ENCODE peak calls at places on chromosomes 6 and 20, in six cellular contexts. One of them, this sample, is unnamed.

GRCh38 chr6:33905081-33905609 is 101.3 kb upstream of the MLN start:
- DNase-seq in PC-9: no peak
- DNase-seq in effector memory CD4-positive, alpha-beta T cell: peak; percentile 34
- DNase-seq in small intestine: peak; percentile 53
- DNase-seq in HAP-1: no peak
- DNase-seq in neural progenitor cell: no peak
- DNase-seq in this sample: peak; percentile 45

GRCh38 chr6:111764238-111765182 is 108.7 kb downstream of the FYN start:
- DNase-seq in small intestine: peak; percentile 71
- DNase-seq in PC-9: no peak
- DNase-seq in neural progenitor cell: peak; percentile 56
- DNase-seq in effector memory CD4-positive, alpha-beta T cell: peak; percentile 53
- DNase-seq in HAP-1: no peak
- DNase-seq in this sample: peak; percentile 74

GRCh38 chr6:8278562-8278961 is 156.8 kb downstream of the SLC35B3 start:
- DNase-seq in small intestine: no peak
- DNase-seq in HAP-1: no peak
- DNase-seq in neural progenitor cell: no peak
- DNase-seq in effector memory CD4-positive, alpha-beta T cell: no peak
- DNase-seq in PC-9: no peak
- DNase-seq in this sample: no peak

GRCh38 chr6:117432273-117432672 is 6.5 kb upstream of the ROS1 start:
- DNase-seq in neural progenitor cell: no peak
- DNase-seq in HAP-1: no peak
- DNase-seq in effector memory CD4-positive, alpha-beta T cell: no peak
- DNase-seq in small intestine: no peak
- DNase-seq in PC-9: no peak
- DNase-seq in this sample: no peak

GRCh38 chr6:71721642-71722041 is 164.7 kb upstream of the RIMS1 start:
- DNase-seq in HAP-1: no peak
- DNase-seq in small intestine: no peak
- DNase-seq in neural progenitor cell: no peak
- DNase-seq in PC-9: no peak
- DNase-seq in effector memory CD4-positive, alpha-beta T cell: no peak
- DNase-seq in this sample: no peak

GRCh38 chr6:24910331-24910849 is 25.4 kb downstream of the RIPOR2 start:
- DNase-seq in small intestine: no peak
- DNase-seq in HAP-1: no peak
- DNase-seq in neural progenitor cell: peak; percentile 45
- DNase-seq in effector memory CD4-positive, alpha-beta T cell: no peak
- DNase-seq in PC-9: no peak
- DNase-seq in this sample: peak; percentile 52

GRCh38 chr20:40941023-40941655 is 87.5 kb upstream of the TOP1 start:
- DNase-seq in small intestine: no peak
- DNase-seq in HAP-1: no peak
- DNase-seq in neural progenitor cell: no peak
- DNase-seq in effector memory CD4-positive, alpha-beta T cell: no peak
- DNase-seq in PC-9: no peak
- DNase-seq in this sample: no peak

GRCh38 chr20:51760905-51761544 is 7.2 kb downstream of the ATP9A start:
- DNase-seq in PC-9: no peak
- DNase-seq in neural progenitor cell: peak; percentile 23
- DNase-seq in effector memory CD4-positive, alpha-beta T cell: no peak
- DNase-seq in HAP-1: peak; percentile 56
- DNase-seq in small intestine: peak; percentile 57
- DNase-seq in this sample: no peak

GRCh38 chr6:150118208-150118607 is 24.6 kb upstream of the PPP1R14C start:
- DNase-seq in PC-9: no peak
- DNase-seq in small intestine: no peak
- DNase-seq in HAP-1: no peak
- DNase-seq in neural progenitor cell: peak; percentile 8
- DNase-seq in effector memory CD4-positive, alpha-beta T cell: no peak
- DNase-seq in this sample: no peak

GRCh38 chr20:32977281-32978008 is 26.8 kb downstream of the SUN5 start:
- DNase-seq in HAP-1: no peak
- DNase-seq in PC-9: no peak
- DNase-seq in neural progenitor cell: no peak
- DNase-seq in small intestine: no peak
- DNase-seq in effector memory CD4-positive, alpha-beta T cell: no peak
- DNase-seq in this sample: no peak

GRCh38 chr20:25421107-25421506 is 13.6 kb downstream of the GINS1 start:
- DNase-seq in effector memory CD4-positive, alpha-beta T cell: no peak
- DNase-seq in PC-9: no peak
- DNase-seq in neural progenitor cell: no peak
- DNase-seq in HAP-1: no peak
- DNase-seq in small intestine: no peak
- DNase-seq in this sample: no peak

GRCh38 chr20:43397147-43397546 is 60.5 kb upstream of the SRSF6 start:
- DNase-seq in PC-9: no peak
- DNase-seq in small intestine: no peak
- DNase-seq in HAP-1: no peak
- DNase-seq in neural progenitor cell: no peak
- DNase-seq in effector memory CD4-positive, alpha-beta T cell: no peak
- DNase-seq in this sample: no peak

GRCh38 chr6:107655245-107655644 is 165.3 kb downstream of the SOBP start:
- DNase-seq in small intestine: no peak
- DNase-seq in HAP-1: peak; percentile 42
- DNase-seq in neural progenitor cell: peak; percentile 83
- DNase-seq in effector memory CD4-positive, alpha-beta T cell: no peak
- DNase-seq in PC-9: no peak
- DNase-seq in this sample: no peak

GRCh38 chr6:132414332-132414731 is 13.1 kb upstream of the MOXD1 start:
- DNase-seq in HAP-1: no peak
- DNase-seq in PC-9: no peak
- DNase-seq in small intestine: no peak
- DNase-seq in neural progenitor cell: no peak
- DNase-seq in effector memory CD4-positive, alpha-beta T cell: no peak
- DNase-seq in this sample: no peak

GRCh38 chr20:32830437-32830836 is 10.7 kb downstream of the MAPRE1 start:
- DNase-seq in neural progenitor cell: no peak
- DNase-seq in HAP-1: no peak
- DNase-seq in effector memory CD4-positive, alpha-beta T cell: no peak
- DNase-seq in small intestine: peak; percentile 10
- DNase-seq in PC-9: no peak
- DNase-seq in this sample: no peak

GRCh38 chr20:33191484-33191883 is 23.5 kb downstream of the BPIFA2 start:
- DNase-seq in effector memory CD4-positive, alpha-beta T cell: no peak
- DNase-seq in small intestine: peak; percentile 1
- DNase-seq in HAP-1: no peak
- DNase-seq in neural progenitor cell: no peak
- DNase-seq in PC-9: no peak
- DNase-seq in this sample: no peak

GRCh38 chr20:31901615-31902014 is 31.2 kb downstream of the TTLL9 start:
- DNase-seq in neural progenitor cell: no peak
- DNase-seq in HAP-1: no peak
- DNase-seq in effector memory CD4-positive, alpha-beta T cell: no peak
- DNase-seq in small intestine: peak; percentile 2
- DNase-seq in PC-9: no peak
- DNase-seq in this sample: no peak

GRCh38 chr20:6058684-6059295 is 4.9 kb upstream of the LRRN4 start:
- DNase-seq in PC-9: no peak
- DNase-seq in neural progenitor cell: no peak
- DNase-seq in effector memory CD4-positive, alpha-beta T cell: no peak
- DNase-seq in small intestine: peak; percentile 22
- DNase-seq in HAP-1: no peak
- DNase-seq in this sample: no peak

GRCh38 chr20:59772931-59773913 is 160.2 kb downstream of the SYCP2 start:
- DNase-seq in neural progenitor cell: no peak
- DNase-seq in effector memory CD4-positive, alpha-beta T cell: no peak
- DNase-seq in HAP-1: no peak
- DNase-seq in small intestine: peak; percentile 81
- DNase-seq in PC-9: peak; percentile 48
- DNase-seq in this sample: no peak

GRCh38 chr6:149910721-149911151 is 12.2 kb downstream of the RAET1G start:
- DNase-seq in effector memory CD4-positive, alpha-beta T cell: no peak
- DNase-seq in small intestine: no peak
- DNase-seq in PC-9: no peak
- DNase-seq in neural progenitor cell: no peak
- DNase-seq in HAP-1: no peak
- DNase-seq in this sample: no peak

GRCh38 chr6:4732691-4733315 is 43.4 kb upstream of the CDYL start:
- DNase-seq in effector memory CD4-positive, alpha-beta T cell: no peak
- DNase-seq in small intestine: peak; percentile 65
- DNase-seq in HAP-1: no peak
- DNase-seq in PC-9: peak; percentile 84
- DNase-seq in neural progenitor cell: peak; percentile 55
- DNase-seq in this sample: no peak

GRCh38 chr20:2672446-2672845 is 8.4 kb upstream of the IDH3B start:
- DNase-seq in HAP-1: no peak
- DNase-seq in neural progenitor cell: no peak
- DNase-seq in effector memory CD4-positive, alpha-beta T cell: no peak
- DNase-seq in PC-9: no peak
- DNase-seq in small intestine: no peak
- DNase-seq in this sample: no peak

GRCh38 chr6:42175860-42176259 is 2.7 kb downstream of the GUCA1A start:
- DNase-seq in HAP-1: peak; percentile 27
- DNase-seq in PC-9: no peak
- DNase-seq in effector memory CD4-positive, alpha-beta T cell: no peak
- DNase-seq in small intestine: no peak
- DNase-seq in neural progenitor cell: peak; percentile 33
- DNase-seq in this sample: no peak

GRCh38 chr6:34243131-34243771 is 5.6 kb downstream of the SMIM29 start:
- DNase-seq in HAP-1: no peak
- DNase-seq in PC-9: no peak
- DNase-seq in neural progenitor cell: no peak
- DNase-seq in small intestine: no peak
- DNase-seq in effector memory CD4-positive, alpha-beta T cell: no peak
- DNase-seq in this sample: no peak

GRCh38 chr20:41308726-41309413 is 8.7 kb downstream of the ZHX3 start:
- DNase-seq in HAP-1: no peak
- DNase-seq in neural progenitor cell: no peak
- DNase-seq in PC-9: no peak
- DNase-seq in effector memory CD4-positive, alpha-beta T cell: no peak
- DNase-seq in small intestine: peak; percentile 12
- DNase-seq in this sample: no peak

GRCh38 chr20:64076061-64076997 is 3.0 kb downstream of the RGS19 start:
- DNase-seq in HAP-1: no peak
- DNase-seq in small intestine: no peak
- DNase-seq in neural progenitor cell: no peak
- DNase-seq in effector memory CD4-positive, alpha-beta T cell: no peak
- DNase-seq in PC-9: no peak
- DNase-seq in this sample: no peak

GRCh38 chr20:61529354-61529753 is 277.3 kb downstream of the CDH4 start:
- DNase-seq in PC-9: no peak
- DNase-seq in effector memory CD4-positive, alpha-beta T cell: no peak
- DNase-seq in neural progenitor cell: no peak
- DNase-seq in HAP-1: no peak
- DNase-seq in small intestine: no peak
- DNase-seq in this sample: no peak

GRCh38 chr6:28424163-28424562 is 19.1 kb downstream of the ZSCAN23 start:
- DNase-seq in neural progenitor cell: no peak
- DNase-seq in PC-9: no peak
- DNase-seq in effector memory CD4-positive, alpha-beta T cell: no peak
- DNase-seq in HAP-1: no peak
- DNase-seq in small intestine: no peak
- DNase-seq in this sample: no peak

GRCh38 chr20:4867036-4867435 is 134.3 kb downstream of the SLC23A2 start:
- DNase-seq in HAP-1: no peak
- DNase-seq in neural progenitor cell: no peak
- DNase-seq in small intestine: no peak
- DNase-seq in effector memory CD4-positive, alpha-beta T cell: no peak
- DNase-seq in PC-9: peak; percentile 68
- DNase-seq in this sample: no peak

GRCh38 chr20:57260065-57260958 is 6.1 kb downstream of the BMP7 start:
- DNase-seq in effector memory CD4-positive, alpha-beta T cell: no peak
- DNase-seq in small intestine: no peak
- DNase-seq in HAP-1: peak; percentile 53
- DNase-seq in PC-9: no peak
- DNase-seq in neural progenitor cell: peak; percentile 34
- DNase-seq in this sample: no peak

GRCh38 chr20:57261488-57262243 is 4.8 kb downstream of the BMP7 start:
- DNase-seq in HAP-1: no peak
- DNase-seq in effector memory CD4-positive, alpha-beta T cell: no peak
- DNase-seq in small intestine: no peak
- DNase-seq in neural progenitor cell: peak; percentile 57
- DNase-seq in PC-9: no peak
- DNase-seq in this sample: no peak

GRCh38 chr20:57260959-57261357 is 5.5 kb downstream of the BMP7 start:
- DNase-seq in PC-9: no peak
- DNase-seq in effector memory CD4-positive, alpha-beta T cell: no peak
- DNase-seq in neural progenitor cell: peak; percentile 41
- DNase-seq in HAP-1: no peak
- DNase-seq in small intestine: no peak
- DNase-seq in this sample: no peak

GRCh38 chr20:57258055-57258454 is 8.4 kb downstream of the BMP7 start:
- DNase-seq in neural progenitor cell: peak; percentile 67
- DNase-seq in effector memory CD4-positive, alpha-beta T cell: no peak
- DNase-seq in HAP-1: peak; percentile 85
- DNase-seq in small intestine: no peak
- DNase-seq in PC-9: no peak
- DNase-seq in this sample: no peak

GRCh38 chr20:57259179-57260021 is 7.0 kb downstream of the BMP7 start:
- DNase-seq in neural progenitor cell: peak; percentile 65
- DNase-seq in HAP-1: no peak
- DNase-seq in effector memory CD4-positive, alpha-beta T cell: no peak
- DNase-seq in small intestine: no peak
- DNase-seq in PC-9: no peak
- DNase-seq in this sample: no peak
- H3K27me3 ChIP-seq in neural progenitor cell: peaks cover 1% of the 10 kb centered on the region
- H3K27me3 ChIP-seq in HAP-1: peaks cover 5% of the 10 kb centered on the region
- H3K27me3 ChIP-seq in effector memory CD4-positive, alpha-beta T cell: peaks cover 9% of the 10 kb centered on the region
- H3K27me3 ChIP-seq in small intestine: peaks cover 4% of the 10 kb centered on the region
- H3K27me3 ChIP-seq in PC-9: peaks cover 42% of the 10 kb centered on the region
- H3K27me3 ChIP-seq in this sample: peaks cover 3% of the 10 kb centered on the region

GRCh38 chr6:53302678-53303360 is 45.9 kb downstream of the ELOVL5 start:
- DNase-seq in HAP-1: no peak
- DNase-seq in PC-9: no peak
- DNase-seq in small intestine: no peak
- DNase-seq in neural progenitor cell: no peak
- DNase-seq in effector memory CD4-positive, alpha-beta T cell: no peak
- DNase-seq in this sample: peak; percentile 50
- H3K4me3 ChIP-seq in HAP-1: no peak overlapping the region
- H3K4me3 ChIP-seq in PC-9: peak overlapping the region; percentile 34
- H3K4me3 ChIP-seq in small intestine: no peak overlapping the region
- H3K4me3 ChIP-seq in neural progenitor cell: no peak overlapping the region
- H3K4me3 ChIP-seq in effector memory CD4-positive, alpha-beta T cell: peak overlapping the region; percentile 21
- H3K4me3 ChIP-seq in this sample: peak overlapping the region; percentile 26

DNA sequence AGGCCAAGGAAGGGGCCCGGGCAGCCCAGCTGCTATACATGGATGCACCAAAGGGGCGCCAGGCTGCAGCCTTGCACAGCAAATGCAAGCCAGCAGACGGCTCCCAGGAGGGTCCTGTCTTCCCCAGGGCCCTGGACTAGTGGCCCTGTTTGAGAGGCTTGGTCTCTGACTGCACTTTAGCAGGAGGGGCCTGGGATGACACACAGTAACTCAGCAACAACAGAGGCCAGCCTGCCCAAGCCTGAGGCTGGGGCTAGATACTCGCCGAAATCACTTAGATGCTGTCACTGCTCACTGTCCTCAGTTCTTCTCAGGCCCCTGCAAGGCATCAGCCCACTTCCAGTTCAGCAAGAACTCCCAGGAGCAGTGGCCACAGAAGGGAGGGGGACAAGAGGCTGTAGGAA is 73.5 kb downstream of the TRAM2 start:
- DNase-seq in small intestine: no peak
- DNase-seq in HAP-1: no peak
- DNase-seq in neural progenitor cell: peak; percentile 62
- DNase-seq in effector memory CD4-positive, alpha-beta T cell: no peak
- DNase-seq in PC-9: no peak
- DNase-seq in this sample: no peak
- H3K4me1 ChIP-seq in small intestine: peaks cover 2% of the 10 kb centered on the region
- H3K4me1 ChIP-seq in HAP-1: peaks cover 14% of the 10 kb centered on the region
- H3K4me1 ChIP-seq in neural progenitor cell: peaks cover 14% of the 10 kb centered on the region
- H3K4me1 ChIP-seq in effector memory CD4-positive, alpha-beta T cell: no peaks in the 10 kb centered on the region
- H3K4me1 ChIP-seq in PC-9: peaks cover 36% of the 10 kb centered on the region
- H3K4me1 ChIP-seq in this sample: no peaks in the 10 kb centered on the region

GRCh38 chr6:32430179-32430578 is 9.5 kb upstream of the HLA-DRA start:
- DNase-seq in small intestine: peak; percentile 85
- DNase-seq in PC-9: no peak
- DNase-seq in HAP-1: no peak
- DNase-seq in neural progenitor cell: no peak
- DNase-seq in effector memory CD4-positive, alpha-beta T cell: no peak
- DNase-seq in this sample: no peak
- H3K27me3 ChIP-seq in small intestine: no peaks in the 10 kb centered on the region
- H3K27me3 ChIP-seq in PC-9: peaks cover 5% of the 10 kb centered on the region
- H3K27me3 ChIP-seq in HAP-1: peaks cover 2% of the 10 kb centered on the region
- H3K27me3 ChIP-seq in neural progenitor cell: no peaks in the 10 kb centered on the region
- H3K27me3 ChIP-seq in effector memory CD4-positive, alpha-beta T cell: no peaks in the 10 kb centered on the region
- H3K27me3 ChIP-seq in this sample: no peaks in the 10 kb centered on the region